ENCODE peak calls at places on chromosomes 4 and X, in ten cellular contexts. C is pancreas; Q is epithelial cell of esophagus; E is fibroblast of pulmonary artery; N is psoas muscle; S is stimulated activated CD4-positive, alpha-beta T cell treated with anti-CD3 and anti-CD28 coated beads, Interleukin-12 subunit alpha, Interleukin-12 subunit beta, amount 100 ng/mL, for 48 hours; M is prostate gland; L is pons; H is activated CD8-positive, alpha-beta memory T cell treated with anti-CD3 and anti-CD28 coated beads for 24 hours; D is T-helper 9 cell. F is an unnamed sample.

GRCh38 chrX:23904096-23904495 is 3.6 kb downstream of the APOO start:
- DNase-seq in C (no peak), Q (peak; percentile 59), E (peak; percentile 74), N (no peak), S (no peak), M (no peak), L (peak; percentile 71), H (no peak), D (no peak), F (peak; percentile 37)

GRCh38 chr4:21203416-21203815 is 503.2 kb downstream of the PACRGL start:
- DNase-seq in C (no peak), Q (no peak), E (no peak), N (no peak), S (no peak), M (no peak), L (no peak), H (no peak), D (no peak), F (no peak)

GRCh38 chrX:13647709-13648212 is 5.2 kb upstream of the TCEANC start:
- DNase-seq in C (no peak), Q (peak; percentile 36), E (peak; percentile 87), N (peak; percentile 48), S (peak; percentile 47), M (no peak), L (no peak), H (peak; percentile 73), D (peak; percentile 53), F (peak; percentile 74)

GRCh38 chr4:77745792-77746191 is 73.4 kb downstream of the CNOT6L start:
- DNase-seq in C (no peak), Q (no peak), E (no peak), N (no peak), S (no peak), M (no peak), L (no peak), H (no peak), D (no peak), F (no peak)

GRCh38 chr4:12471193-12471592 is 1012.9 kb downstream of the RAB28 start:
- DNase-seq in C (no peak), Q (no peak), E (no peak), N (no peak), S (no peak), M (no peak), L (no peak), H (no peak), D (no peak), F (no peak)

GRCh38 chr4:125538670-125539069 is 223.9 kb downstream of the FAT4 start:
- DNase-seq in C (no peak), Q (no peak), E (peak; percentile 41), N (no peak), S (no peak), M (no peak), L (no peak), H (no peak), D (no peak), F (no peak)

GRCh38 chrX:28586891-28587635 is at the start of gene IL1RAPL1:
- DNase-seq in C (no peak), Q (peak; percentile 24), E (peak; percentile 79), N (no peak), S (no peak), M (peak; percentile 4), L (peak; percentile 90), H (no peak), D (no peak), F (peak; percentile 78)

GRCh38 chr4:11487876-11488545 is 59.3 kb upstream of the HS3ST1 start:
- DNase-seq in C (no peak), Q (peak; percentile 69), E (peak; percentile 24), N (no peak), S (no peak), M (no peak), L (no peak), H (no peak), D (no peak), F (peak; percentile 88)

GRCh38 chr4:82774711-82775171 is 23.9 kb downstream of the SCD5 start:
- DNase-seq in C (no peak), Q (no peak), E (no peak), N (no peak), S (no peak), M (no peak), L (no peak), H (no peak), D (no peak), F (peak; percentile 85)

GRCh38 chr4:167930171-167930570 is 162.2 kb upstream of the ANXA10 start:
- DNase-seq in C (no peak), Q (peak; percentile 8), E (no peak), N (no peak), S (no peak), M (no peak), L (no peak), H (no peak), D (no peak), F (no peak)

GRCh38 chr4:175891863-175892262 is 79.8 kb upstream of the GPM6A start:
- DNase-seq in C (no peak), Q (peak; percentile 39), E (peak; percentile 32), N (no peak), S (no peak), M (peak; percentile 35), L (peak; percentile 35), H (no peak), D (no peak), F (peak; percentile 26)

GRCh38 chr4:39256436-39256835 is 74.1 kb downstream of the WDR19 start:
- DNase-seq in C (no peak), Q (no peak), E (peak; percentile 49), N (no peak), S (no peak), M (no peak), L (no peak), H (no peak), D (no peak), F (peak; percentile 63)

F was measured in astrocyte.